ENCODE peak calls at places on chromosomes 13 and 19, in five cellular contexts. L is NCI-H1694 treated with DMSO at 0.1 percent for 48 hours, T is AG04450, Q is stomach, Y is iPS-NIHi11. Z is an unnamed sample.

GRCh38 chr19:1131718-1132552 is 28.1 kb downstream of the GPX4 start:
- DNase-seq in L (no peak), T (peak; percentile 43), Q (peak; percentile 92), Y (peak; percentile 81), Z (peak; percentile 58)

GRCh38 chr19:48627211-48627864 is 8.0 kb downstream of the SPHK2 start:
- DNase-seq in L (no peak), T (no peak), Q (no peak), Y (no peak), Z (no peak)

GRCh38 chr19:447816-448546 is 12.9 kb downstream of the SHC2 start:
- DNase-seq in L (no peak), T (no peak), Q (no peak), Y (peak; percentile 31), Z (no peak)

GRCh38 chr19:6861683-6862286 is 25.6 kb upstream of the ADGRE1 start:
- DNase-seq in L (no peak), T (no peak), Q (no peak), Y (no peak), Z (no peak)

GRCh38 chr13:82356667-82357066 is 1525.6 kb downstream of the SLITRK1 start:
- DNase-seq in L (no peak), T (no peak), Q (no peak), Y (no peak), Z (no peak)

GRCh38 chr13:36275190-36276002 is 22.2 kb downstream of the CCDC169 start:
- DNase-seq in L (peak; percentile 65), T (peak; percentile 34), Q (no peak), Y (peak; percentile 33), Z (peak; percentile 57)

GRCh38 chr19:2523630-2524311 is 47.8 kb downstream of the GADD45B start:
- DNase-seq in L (no peak), T (no peak), Q (no peak), Y (peak; percentile 37), Z (no peak)

GRCh38 chr13:110485604-110486003 is 75.9 kb downstream of the RAB20 start:
- DNase-seq in L (no peak), T (no peak), Q (no peak), Y (peak; percentile 89), Z (no peak)

GRCh38 chr19:38218204-38218603 is 5.8 kb downstream of the DPF1 start:
- DNase-seq in L (no peak), T (no peak), Q (no peak), Y (no peak), Z (no peak)

GRCh38 chr13:77584111-77584510 is 48.6 kb downstream of the SCEL start:
- DNase-seq in L (no peak), T (no peak), Q (no peak), Y (no peak), Z (no peak)

GRCh38 chr19:9917322-9917721 is 19.0 kb downstream of the OLFM2 start:
- DNase-seq in L (peak; percentile 21), T (no peak), Q (peak; percentile 26), Y (peak; percentile 84), Z (no peak)

GRCh38 chr19:30163663-30164062 is 208.5 kb upstream of the ZNF536 start:
- DNase-seq in L (no peak), T (no peak), Q (no peak), Y (no peak), Z (no peak)

GRCh38 chr19:39301021-39301420 is 4.8 kb downstream of the IFNL1 start:
- DNase-seq in L (no peak), T (no peak), Q (no peak), Y (no peak), Z (no peak)

GRCh38 chr19:15107056-15108010 is at the start of gene SYDE1:
- DNase-seq in L (no peak), T (no peak), Q (no peak), Y (peak; percentile 93), Z (no peak)

GRCh38 chr19:38729653-38730469 is 14.4 kb downstream of the CAPN12 start:
- DNase-seq in L (peak; percentile 21), T (no peak), Q (peak; percentile 77), Y (peak; percentile 85), Z (no peak)

GRCh38 chr13:35979378-35979911 is 151.7 kb downstream of the DCLK1 start:
- DNase-seq in L (no peak), T (peak; percentile 60), Q (peak; percentile 37), Y (no peak), Z (peak; percentile 96)

GRCh38 chr19:38229585-38230073 is 5.6 kb upstream of the DPF1 start:
- DNase-seq in L (peak; percentile 94), T (peak; percentile 59), Q (peak; percentile 47), Y (peak; percentile 88), Z (peak; percentile 70)

GRCh38 chr19:56132316-56132822 is 8.7 kb upstream of the ZNF444 start:
- DNase-seq in L (no peak), T (no peak), Q (no peak), Y (no peak), Z (peak; percentile 39)

GRCh38 chr13:33743438-33744368 is 74.2 kb upstream of the RFC3 start:
- DNase-seq in L (no peak), T (no peak), Q (no peak), Y (no peak), Z (no peak)

GRCh38 chr13:92843549-92843948 is 383.1 kb upstream of the GPC6 start:
- DNase-seq in L (peak; percentile 64), T (peak; percentile 4), Q (no peak), Y (no peak), Z (peak; percentile 79)

GRCh38 chr19:32653626-32653968 is 21.4 kb downstream of the ANKRD27 start:
- DNase-seq in L (no peak), T (no peak), Q (no peak), Y (peak; percentile 34), Z (no peak)

GRCh38 chr19:3183721-3184641 is 1.7 kb upstream of the NCLN start:
- DNase-seq in L (no peak), T (no peak), Q (no peak), Y (no peak), Z (no peak)

GRCh38 chr13:110306340-110306959 is 507 bp downstream of the COL4A1 start:
- DNase-seq in L (no peak), T (no peak), Q (no peak), Y (peak; percentile 43), Z (no peak)

GRCh38 chr13:63605962-63606361 is 2190.3 kb upstream of the PCDH20 start:
- DNase-seq in L (no peak), T (no peak), Q (no peak), Y (no peak), Z (peak; percentile 19)

GRCh38 chr13:77507931-77508776 is 27.4 kb upstream of the SCEL start:
- DNase-seq in L (no peak), T (no peak), Q (no peak), Y (peak; percentile 33), Z (peak; percentile 78)

GRCh38 chr13:50574731-50575130 is 268.8 kb downstream of the DLEU7 start:
- DNase-seq in L (no peak), T (no peak), Q (no peak), Y (no peak), Z (peak; percentile 88)

Z was measured in skeletal muscle cell.